ENCODE peak calls at places on chromosomes 16 and 17, in seven cellular contexts. One of them, this sample, is unnamed.

GRCh38 chr16:88357306-88358032 is 25.3 kb upstream of the ZNF469 start:
- DNase-seq in H1: no peak
- DNase-seq in K562: no peak
- DNase-seq in SK-N-SH: peak
- DNase-seq in GM12878: no peak
- DNase-seq in HepG2: no peak
- DNase-seq in GM12892: no peak
- DNase-seq in this sample: no peak

GRCh38 chr17:64455993-64456885 is 7.3 kb downstream of the MILR1 start:
- DNase-seq in SK-N-SH: no peak
- DNase-seq in HepG2: no peak
- DNase-seq in K562: no peak
- DNase-seq in GM12878: no peak
- DNase-seq in GM12892: no peak
- DNase-seq in H1: no peak
- DNase-seq in this sample: no peak

GRCh38 chr16:82852388-82852998 is 225.7 kb downstream of the CDH13 start:
- DNase-seq in GM12878: no peak
- DNase-seq in H1: no peak
- DNase-seq in K562: no peak
- DNase-seq in HepG2: no peak
- DNase-seq in GM12892: no peak
- DNase-seq in SK-N-SH: no peak
- DNase-seq in this sample: no peak

GRCh38 chr16:75256059-75256870 is 4.8 kb upstream of the BCAR1 start:
- DNase-seq in GM12878: no peak
- DNase-seq in GM12892: no peak
- DNase-seq in H1: no peak
- DNase-seq in HepG2: peak
- DNase-seq in K562: peak
- DNase-seq in SK-N-SH: no peak
- DNase-seq in this sample: no peak

GRCh38 chr17:78821961-78822360 is 18.7 kb downstream of the USP36 start:
- DNase-seq in HepG2: no peak
- DNase-seq in SK-N-SH: no peak
- DNase-seq in GM12892: no peak
- DNase-seq in H1: no peak
- DNase-seq in GM12878: no peak
- DNase-seq in K562: no peak
- DNase-seq in this sample: no peak

GRCh38 chr17:29911641-29912177 is 18.3 kb downstream of the SSH2 start:
- DNase-seq in HepG2: no peak
- DNase-seq in H1: no peak
- DNase-seq in GM12878: no peak
- DNase-seq in K562: no peak
- DNase-seq in GM12892: no peak
- DNase-seq in SK-N-SH: no peak
- DNase-seq in this sample: no peak

GRCh38 chr17:35727635-35728034 is 3.8 kb upstream of the RASL10B start:
- DNase-seq in HepG2: no peak
- DNase-seq in H1: no peak
- DNase-seq in GM12878: no peak
- DNase-seq in K562: no peak
- DNase-seq in GM12892: no peak
- DNase-seq in SK-N-SH: no peak
- DNase-seq in this sample: no peak

GRCh38 chr17:69227536-69227935 is 1.1 kb downstream of the ABCA10 start:
- DNase-seq in H1: no peak
- DNase-seq in SK-N-SH: no peak
- DNase-seq in K562: no peak
- DNase-seq in GM12892: no peak
- DNase-seq in GM12878: no peak
- DNase-seq in HepG2: no peak
- DNase-seq in this sample: no peak

GRCh38 chr16:52114414-52114813 is 432.5 kb downstream of the TOX3 start:
- DNase-seq in HepG2: no peak
- DNase-seq in K562: no peak
- DNase-seq in H1: no peak
- DNase-seq in GM12878: no peak
- DNase-seq in SK-N-SH: no peak
- DNase-seq in GM12892: no peak
- DNase-seq in this sample: no peak

GRCh38 chr17:66220079-66220835 is 9.0 kb downstream of the APOH start:
- DNase-seq in GM12892: no peak
- DNase-seq in SK-N-SH: no peak
- DNase-seq in K562: no peak
- DNase-seq in GM12878: no peak
- DNase-seq in HepG2: no peak
- DNase-seq in H1: no peak
- DNase-seq in this sample: no peak

GRCh38 chr17:15999974-16000827 is 577 bp downstream of the TTC19 start:
- DNase-seq in HepG2: peak
- DNase-seq in GM12878: no peak
- DNase-seq in K562: peak
- DNase-seq in H1: no peak
- DNase-seq in SK-N-SH: no peak
- DNase-seq in GM12892: no peak
- DNase-seq in this sample: no peak

GRCh38 chr17:58289869-58290268 is 9.1 kb upstream of the MPO start:
- DNase-seq in SK-N-SH: no peak
- DNase-seq in GM12892: no peak
- DNase-seq in K562: peak
- DNase-seq in HepG2: peak
- DNase-seq in GM12878: no peak
- DNase-seq in H1: peak
- DNase-seq in this sample: no peak

GRCh38 chr17:44207319-44207718 is 7.6 kb upstream of the ATXN7L3 start:
- DNase-seq in HepG2: no peak
- DNase-seq in GM12878: no peak
- DNase-seq in GM12892: no peak
- DNase-seq in SK-N-SH: no peak
- DNase-seq in H1: no peak
- DNase-seq in K562: no peak
- DNase-seq in this sample: no peak

GRCh38 chr16:168424-168823 is 2.6 kb downstream of the HBM start:
- DNase-seq in HepG2: no peak
- DNase-seq in GM12892: no peak
- DNase-seq in K562: no peak
- DNase-seq in SK-N-SH: peak
- DNase-seq in GM12878: no peak
- DNase-seq in H1: no peak
- DNase-seq in this sample: no peak

GRCh38 chr17:6328279-6328678 is 106.6 kb downstream of the AIPL1 start:
- DNase-seq in GM12892: no peak
- DNase-seq in GM12878: no peak
- DNase-seq in HepG2: no peak
- DNase-seq in H1: no peak
- DNase-seq in SK-N-SH: no peak
- DNase-seq in K562: peak
- DNase-seq in this sample: no peak

GRCh38 chr16:51245306-51245705 is 94.2 kb upstream of the SALL1 start:
- DNase-seq in GM12892: no peak
- DNase-seq in H1: no peak
- DNase-seq in GM12878: no peak
- DNase-seq in K562: no peak
- DNase-seq in SK-N-SH: no peak
- DNase-seq in HepG2: no peak
- DNase-seq in this sample: no peak

GRCh38 chr16:79497951-79498350 is 102.6 kb downstream of the MAF start:
- DNase-seq in SK-N-SH: no peak
- DNase-seq in GM12892: no peak
- DNase-seq in K562: no peak
- DNase-seq in H1: no peak
- DNase-seq in HepG2: no peak
- DNase-seq in GM12878: no peak
- DNase-seq in this sample: no peak

GRCh38 chr17:50421308-50422031 is 4.5 kb upstream of the ACSF2 start:
- DNase-seq in H1: no peak
- DNase-seq in SK-N-SH: no peak
- DNase-seq in GM12878: no peak
- DNase-seq in HepG2: no peak
- DNase-seq in K562: peak
- DNase-seq in GM12892: no peak
- DNase-seq in this sample: no peak

GRCh38 chr17:27083408-27084185 is 210.3 kb upstream of the WSB1 start:
- DNase-seq in HepG2: no peak
- DNase-seq in SK-N-SH: no peak
- DNase-seq in GM12892: no peak
- DNase-seq in GM12878: no peak
- DNase-seq in K562: no peak
- DNase-seq in H1: no peak
- DNase-seq in this sample: no peak

GRCh38 chr17:57091186-57091618 is 6.2 kb downstream of the AKAP1 start:
- DNase-seq in HepG2: no peak
- DNase-seq in H1: no peak
- DNase-seq in GM12878: no peak
- DNase-seq in K562: no peak
- DNase-seq in SK-N-SH: no peak
- DNase-seq in GM12892: no peak
- DNase-seq in this sample: no peak

GRCh38 chr17:5034651-5035050 is 575 bp downstream of the SLC52A1 start:
- DNase-seq in H1: no peak
- DNase-seq in GM12878: no peak
- DNase-seq in GM12892: no peak
- DNase-seq in HepG2: no peak
- DNase-seq in K562: no peak
- DNase-seq in SK-N-SH: no peak
- DNase-seq in this sample: no peak

GRCh38 chr16:81446318-81447275 is 2.0 kb downstream of the CMIP start:
- DNase-seq in SK-N-SH: peak
- DNase-seq in GM12878: no peak
- DNase-seq in H1: peak
- DNase-seq in HepG2: no peak
- DNase-seq in K562: peak
- DNase-seq in GM12892: no peak
- DNase-seq in this sample: peak

GRCh38 chr17:17075037-17075755 is 32.9 kb downstream of the MPRIP start:
- DNase-seq in GM12892: no peak
- DNase-seq in H1: no peak
- DNase-seq in K562: peak
- DNase-seq in HepG2: no peak
- DNase-seq in SK-N-SH: peak
- DNase-seq in GM12878: no peak
- DNase-seq in this sample: no peak

GRCh38 chr16:77499373-77500285 is 64.8 kb upstream of the ADAMTS18 start:
- DNase-seq in GM12878: no peak
- DNase-seq in HepG2: no peak
- DNase-seq in GM12892: no peak
- DNase-seq in SK-N-SH: no peak
- DNase-seq in K562: no peak
- DNase-seq in H1: no peak
- DNase-seq in this sample: no peak

GRCh38 chr17:1390422-1391367 is 9.3 kb downstream of the YWHAE start:
- DNase-seq in H1: no peak
- DNase-seq in GM12878: no peak
- DNase-seq in SK-N-SH: no peak
- DNase-seq in GM12892: no peak
- DNase-seq in K562: no peak
- DNase-seq in HepG2: no peak
- DNase-seq in this sample: no peak
- TF ChIP-seq POLR2AphosphoS5 in H1: no peak
- TF ChIP-seq POLR2AphosphoS5 in GM12878: no peak
- TF ChIP-seq POLR2AphosphoS5 in SK-N-SH: no peak
- TF ChIP-seq POLR2AphosphoS5 in GM12892: no peak
- TF ChIP-seq POLR2AphosphoS5 in K562: no peak
- TF ChIP-seq POLR2AphosphoS5 in HepG2: no peak
- TF ChIP-seq POLR2AphosphoS5 in this sample: no peak

GRCh38 chr17:40075216-40076100 is 12.7 kb downstream of the THRA start:
- DNase-seq in SK-N-SH: peak
- DNase-seq in H1: peak
- DNase-seq in GM12892: no peak
- DNase-seq in K562: peak
- DNase-seq in HepG2: peak
- DNase-seq in GM12878: no peak
- DNase-seq in this sample: no peak
- TF ChIP-seq TAF1 in SK-N-SH: no peak
- TF ChIP-seq TAF1 in H1: no peak
- TF ChIP-seq TAF1 in GM12892: no peak
- TF ChIP-seq TAF1 in K562: no peak
- TF ChIP-seq TAF1 in HepG2: no peak
- TF ChIP-seq TAF1 in GM12878: no peak
- TF ChIP-seq TAF1 in this sample: no peak

GRCh38 chr16:72291531-72291981 is 119.6 kb upstream of the PMFBP1 start:
- DNase-seq in HepG2: peak
- DNase-seq in SK-N-SH: no peak
- DNase-seq in GM12878: no peak
- DNase-seq in GM12892: no peak
- DNase-seq in H1: no peak
- DNase-seq in K562: no peak
- DNase-seq in this sample: no peak
- TF ChIP-seq POLR2AphosphoS5 in HepG2: no peak
- TF ChIP-seq POLR2AphosphoS5 in SK-N-SH: peak
- TF ChIP-seq POLR2AphosphoS5 in GM12878: no peak
- TF ChIP-seq POLR2AphosphoS5 in GM12892: no peak
- TF ChIP-seq POLR2AphosphoS5 in H1: no peak
- TF ChIP-seq POLR2AphosphoS5 in K562: no peak
- TF ChIP-seq POLR2AphosphoS5 in this sample: no peak

DNA sequence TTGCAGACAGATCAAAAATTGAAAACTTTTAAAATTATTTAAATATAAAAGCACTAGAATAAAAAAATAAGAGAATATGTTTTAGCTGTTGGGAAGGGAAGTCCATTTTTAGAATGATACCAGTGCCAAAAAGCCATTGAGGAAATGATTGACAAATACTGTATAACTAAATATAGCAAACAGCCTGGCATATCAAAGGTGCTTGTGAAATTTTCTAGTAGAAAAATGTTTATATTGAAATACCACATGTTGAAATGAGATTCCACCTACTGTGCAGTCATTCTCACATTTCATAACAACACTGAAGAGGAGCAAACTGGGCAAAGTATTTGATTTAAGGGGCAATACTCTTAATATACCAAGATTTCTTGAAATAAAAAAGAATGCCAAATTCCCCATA is 183.5 kb downstream of the PHKB start:
- DNase-seq in K562: no peak
- DNase-seq in GM12878: no peak
- DNase-seq in SK-N-SH: no peak
- DNase-seq in HepG2: no peak
- DNase-seq in GM12892: no peak
- DNase-seq in H1: no peak
- DNase-seq in this sample: no peak
- TF ChIP-seq TAF1 in K562: no peak
- TF ChIP-seq TAF1 in GM12878: no peak
- TF ChIP-seq TAF1 in SK-N-SH: no peak
- TF ChIP-seq TAF1 in HepG2: no peak
- TF ChIP-seq TAF1 in GM12892: no peak
- TF ChIP-seq TAF1 in H1: no peak
- TF ChIP-seq TAF1 in this sample: no peak